ENCODE peak calls at places on chromosomes 11 and 22, in five cellular contexts. B is epithelial cell of proximal tubule, G is upper lobe of left lung, L is cardiac fibroblast, F is body of pancreas. U is an unnamed sample.

GRCh38 chr11:128331317-128331716 is 256.0 kb downstream of the ETS1 start:
- DNase-seq in B (no peak), G (no peak), L (no peak), F (no peak), U (no peak)

GRCh38 chr11:77842451-77843121 is 21.6 kb downstream of the AAMDC start:
- DNase-seq in B (no peak), G (no peak), L (peak; percentile 21), F (no peak), U (no peak)

GRCh38 chr11:67409781-67410368 is 5.6 kb upstream of the CARNS1 start:
- DNase-seq in B (no peak), G (no peak), L (no peak), F (peak; percentile 65), U (no peak)

GRCh38 chr11:1888811-1889526 is 2.7 kb downstream of the PRR33 start:
- DNase-seq in B (no peak), G (peak; percentile 90), L (no peak), F (peak; percentile 31), U (peak; percentile 66)

GRCh38 chr11:130214861-130215530 is 55.4 kb downstream of the ST14 start:
- DNase-seq in B (no peak), G (no peak), L (no peak), F (no peak), U (peak; percentile 24)

GRCh38 chr22:27406389-27406861 is 395.1 kb downstream of the MN1 start:
- DNase-seq in B (no peak), G (no peak), L (no peak), F (no peak), U (no peak)

GRCh38 chr11:92886243-92886905 is 83.1 kb upstream of the MTNR1B start:
- DNase-seq in B (peak; percentile 12), G (no peak), L (peak; percentile 69), F (peak; percentile 57), U (no peak)

GRCh38 chr22:20193761-20194494 is 43.1 kb upstream of the CCDC188 start:
- DNase-seq in B (no peak), G (peak; percentile 64), L (no peak), F (no peak), U (no peak)

GRCh38 chr22:26974914-26975313 is 317.5 kb downstream of the MIAT start:
- DNase-seq in B (no peak), G (no peak), L (no peak), F (no peak), U (no peak)

GRCh38 chr22:19291218-19291579 is 320 bp downstream of the CLTCL1 start:
- DNase-seq in B (no peak), G (peak; percentile 90), L (peak; percentile 21), F (peak; percentile 19), U (peak; percentile 76)

GRCh38 chr22:24803064-24803542 is 2.9 kb upstream of the SGSM1 start:
- DNase-seq in B (no peak), G (no peak), L (peak; percentile 39), F (peak; percentile 51), U (no peak)

GRCh38 chr11:42524534-42525227 is 787.1 kb upstream of the API5 start:
- DNase-seq in B (no peak), G (no peak), L (peak; percentile 80), F (peak; percentile 65), U (peak; percentile 73)

GRCh38 chr11:62677160-62677559 is 1.7 kb downstream of the UBXN1 start:
- DNase-seq in B (no peak), G (no peak), L (no peak), F (no peak), U (no peak)

GRCh38 chr11:12717851-12718291 is 43.6 kb downstream of the TEAD1 start:
- DNase-seq in B (no peak), G (no peak), L (no peak), F (no peak), U (no peak)

GRCh38 chr22:44351685-44352377 is 39.1 kb upstream of the SHISAL1 start:
- DNase-seq in B (peak; percentile 61), G (no peak), L (peak; percentile 93), F (peak; percentile 23), U (no peak)

GRCh38 chr22:17664414-17665045 is 26.0 kb downstream of the BCL2L13 start:
- DNase-seq in B (no peak), G (no peak), L (no peak), F (no peak), U (no peak)

GRCh38 chr22:42364641-42365336 is 67.4 kb downstream of the NFAM1 start:
- DNase-seq in B (no peak), G (no peak), L (peak; percentile 49), F (no peak), U (no peak)

GRCh38 chr11:59573216-59573615 is 42.4 kb downstream of the OSBP start:
- DNase-seq in B (peak; percentile 73), G (no peak), L (peak; percentile 87), F (no peak), U (no peak)

GRCh38 chr11:88292156-88292844 is 45.2 kb downstream of the CTSC start:
- DNase-seq in B (peak; percentile 19), G (no peak), L (peak; percentile 61), F (peak; percentile 61), U (no peak)

GRCh38 chr11:104812416-104812815 is 85.8 kb downstream of the CASP12 start:
- DNase-seq in B (no peak), G (no peak), L (no peak), F (no peak), U (no peak)

GRCh38 chr11:121928597-121929580 is 187.1 kb downstream of the BLID start:
- DNase-seq in B (no peak), G (no peak), L (no peak), F (no peak), U (no peak)

GRCh38 chr11:2587132-2587930 is 112.5 kb downstream of the KCNQ1OT1 start:
- DNase-seq in B (no peak), G (peak; percentile 56), L (no peak), F (no peak), U (no peak)

GRCh38 chr11:3123316-3123715 is 41.8 kb downstream of the OSBPL5 start:
- DNase-seq in B (no peak), G (peak; percentile 89), L (peak; percentile 23), F (peak; percentile 32), U (no peak)

GRCh38 chr11:83070044-83070877 is 1.4 kb downstream of the RAB30 start:
- DNase-seq in B (no peak), G (no peak), L (peak; percentile 80), F (peak; percentile 9), U (no peak)

GRCh38 chr11:65489706-65490310 is 9.0 kb upstream of the MALAT1 start:
- DNase-seq in B (no peak), G (no peak), L (peak; percentile 71), F (no peak), U (no peak)

GRCh38 chr11:65491614-65492386 is 7.0 kb upstream of the MALAT1 start:
- DNase-seq in B (peak; percentile 79), G (no peak), L (peak; percentile 94), F (peak; percentile 89), U (no peak)

GRCh38 chr11:65492637-65493366 is 6.0 kb upstream of the MALAT1 start:
- DNase-seq in B (no peak), G (no peak), L (peak; percentile 95), F (peak; percentile 81), U (no peak)

GRCh38 chr11:65492387-65492636 is 6.5 kb upstream of the MALAT1 start:
- DNase-seq in B (no peak), G (no peak), L (no peak), F (no peak), U (no peak)

DNA sequence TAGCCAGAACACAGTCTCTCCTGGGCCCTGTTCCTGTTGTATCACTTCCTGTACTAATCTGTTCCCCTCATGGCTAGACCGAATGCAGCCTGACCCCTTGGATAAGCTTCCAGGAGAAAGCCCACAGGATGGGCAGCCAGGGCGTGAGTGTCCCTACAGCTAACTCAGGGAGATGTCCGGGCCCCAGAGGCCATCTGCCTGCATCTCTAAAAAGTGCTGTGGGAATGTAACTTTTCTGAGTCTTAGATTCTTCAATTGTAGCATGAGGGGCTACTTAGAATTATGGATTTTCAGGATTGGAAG is 7.7 kb upstream of the MALAT1 start:
- DNase-seq in B (no peak), G (no peak), L (peak; percentile 53), F (no peak), U (no peak)
- TF ChIP-seq CTCF in B (no peak), G (no peak), L (no peak), F (no peak), U (no peak)

DNA sequence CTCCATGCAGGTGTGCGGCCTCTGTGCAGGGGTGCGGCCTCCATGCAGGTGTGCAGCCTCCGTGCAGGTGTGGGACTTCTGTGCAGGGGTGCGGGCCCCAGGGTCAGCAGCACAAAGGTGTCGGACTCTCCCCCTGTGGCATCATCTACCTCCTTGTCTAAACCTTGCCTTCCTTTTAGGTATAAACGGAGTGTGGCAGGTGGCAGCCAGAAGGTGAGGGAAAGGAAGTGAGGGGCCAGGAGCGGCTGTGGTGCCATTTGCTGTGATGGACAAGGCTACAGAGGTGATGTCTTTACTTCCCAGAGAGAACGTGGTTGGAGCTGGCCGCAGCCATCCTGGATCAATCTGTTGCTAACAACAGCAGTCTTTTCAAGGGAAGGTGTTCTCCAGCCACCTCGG is 9.1 kb downstream of the GAL start:
- DNase-seq in B (no peak), G (no peak), L (no peak), F (no peak), U (no peak)
- TF ChIP-seq CTCF in B (no peak), G (no peak), L (no peak), F (no peak), U (no peak)

GRCh38 chr11:64688534-64688982 is 34.4 kb downstream of the NRXN2 start:
- DNase-seq in B (peak; percentile 9), G (peak; percentile 83), L (peak; percentile 87), F (peak; percentile 86), U (peak; percentile 95)
- TF ChIP-seq CTCF in B (peak; percentile 88), G (peak; percentile 92), L (peak; percentile 91), F (peak; percentile 79), U (peak; percentile 99)

GRCh38 chr11:72528121-72528520 is 93.8 kb upstream of the CLPB start:
- DNase-seq in B (no peak), G (no peak), L (no peak), F (no peak), U (no peak)
- TF ChIP-seq CTCF in B (no peak), G (no peak), L (no peak), F (no peak), U (no peak)

DNA sequence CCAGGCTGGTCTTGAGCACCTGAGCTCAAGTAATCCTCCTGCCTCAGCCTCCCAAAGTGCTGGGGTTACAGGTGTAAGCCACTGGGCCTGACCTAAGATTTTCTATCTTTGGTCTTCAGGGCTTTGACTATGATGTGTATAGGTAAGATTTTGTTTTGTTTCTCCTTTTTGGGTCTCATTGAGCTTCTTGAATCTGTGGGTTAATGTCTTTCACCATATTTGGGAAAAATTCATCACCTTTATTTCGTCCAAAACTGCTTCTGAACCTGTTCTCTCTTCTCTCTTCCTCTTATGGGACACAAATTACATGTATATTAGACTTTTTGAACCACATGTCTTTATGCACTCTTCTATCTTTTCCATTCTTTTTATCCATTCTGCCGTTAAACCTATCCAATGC is 100.4 kb downstream of the OSBP2 start:
- DNase-seq in B (no peak), G (no peak), L (no peak), F (no peak), U (no peak)
- TF ChIP-seq CTCF in B (no peak), G (no peak), L (no peak), F (no peak), U (no peak)

DNA sequence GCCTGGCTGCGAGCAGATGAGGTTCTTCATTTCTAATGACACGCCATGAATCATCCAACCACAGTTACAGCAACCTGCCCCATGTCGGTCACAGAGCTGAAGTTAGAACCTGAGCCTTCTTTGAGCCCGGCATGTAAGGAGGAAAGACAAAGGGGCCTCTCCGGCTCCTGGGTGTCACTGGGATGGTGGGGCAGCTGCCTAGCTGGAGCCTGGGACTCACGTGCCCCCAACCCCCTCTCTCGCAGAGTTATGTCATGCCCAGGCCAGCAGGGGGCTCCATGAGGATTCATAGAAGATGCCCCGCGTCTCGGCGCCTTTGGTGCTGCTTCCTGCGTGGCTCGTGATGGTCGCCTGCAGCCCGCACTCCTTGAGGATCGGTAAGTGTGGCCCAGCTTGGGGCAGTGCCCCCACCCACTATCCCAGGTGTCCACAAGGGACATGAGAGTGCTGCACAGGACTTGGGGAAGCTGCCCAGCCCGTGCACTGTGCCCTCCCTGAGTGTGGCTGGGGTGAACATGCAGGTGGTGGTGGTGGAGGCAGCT is 148.5 kb downstream of the GRIK4 start:
- DNase-seq in B (no peak), G (peak; percentile 58), L (peak; percentile 25), F (peak; percentile 4), U (no peak)
- TF ChIP-seq CTCF in B (peak; percentile 57), G (peak; percentile 24), L (peak; percentile 26), F (no peak), U (peak; percentile 68)

U was measured in type B pancreatic cell.